ENCODE peak calls at places on chromosomes 3 and 15, in eight cellular contexts. One of them, this sample, is unnamed.

GRCh38 chr3:56862352-56863062 is 60.8 kb upstream of the ARHGEF3 start:
- DNase-seq in psoas muscle: no peak
- DNase-seq in cardiac muscle cell: no peak
- DNase-seq in sigmoid colon: no peak
- DNase-seq in K562: no peak
- DNase-seq in neuronal stem cell: no peak
- DNase-seq in uterus: no peak
- DNase-seq in A549: no peak
- DNase-seq in this sample: no peak

GRCh38 chr15:40927497-40928346 is 1.4 kb upstream of the DLL4 start:
- DNase-seq in psoas muscle: no peak
- DNase-seq in cardiac muscle cell: no peak
- DNase-seq in sigmoid colon: no peak
- DNase-seq in K562: peak; percentile 64
- DNase-seq in neuronal stem cell: no peak
- DNase-seq in uterus: no peak
- DNase-seq in A549: no peak
- DNase-seq in this sample: no peak

GRCh38 chr15:81001180-81002003 is 669 bp downstream of the TLNRD1 start:
- DNase-seq in psoas muscle: peak; percentile 75
- DNase-seq in cardiac muscle cell: peak; percentile 66
- DNase-seq in sigmoid colon: peak; percentile 79
- DNase-seq in K562: peak; percentile 73
- DNase-seq in neuronal stem cell: peak; percentile 31
- DNase-seq in uterus: peak; percentile 47
- DNase-seq in A549: peak; percentile 60
- DNase-seq in this sample: peak; percentile 78

GRCh38 chr15:81196576-81197254 is at the start of gene IL16:
- DNase-seq in psoas muscle: no peak
- DNase-seq in cardiac muscle cell: no peak
- DNase-seq in sigmoid colon: no peak
- DNase-seq in K562: no peak
- DNase-seq in neuronal stem cell: no peak
- DNase-seq in uterus: no peak
- DNase-seq in A549: no peak
- DNase-seq in this sample: no peak

GRCh38 chr3:31077021-31077601 is 182.7 kb upstream of the GADL1 start:
- DNase-seq in psoas muscle: no peak
- DNase-seq in cardiac muscle cell: no peak
- DNase-seq in sigmoid colon: no peak
- DNase-seq in K562: peak; percentile 59
- DNase-seq in neuronal stem cell: no peak
- DNase-seq in uterus: peak; percentile 18
- DNase-seq in A549: peak; percentile 41
- DNase-seq in this sample: no peak

GRCh38 chr15:57017024-57017423 is 98.6 kb downstream of the TCF12 start:
- DNase-seq in psoas muscle: no peak
- DNase-seq in cardiac muscle cell: peak; percentile 10
- DNase-seq in sigmoid colon: no peak
- DNase-seq in K562: peak; percentile 16
- DNase-seq in neuronal stem cell: no peak
- DNase-seq in uterus: no peak
- DNase-seq in A549: peak; percentile 35
- DNase-seq in this sample: peak; percentile 66

GRCh38 chr15:60000113-60000823 is 3.8 kb upstream of the FOXB1 start:
- DNase-seq in psoas muscle: no peak
- DNase-seq in cardiac muscle cell: no peak
- DNase-seq in sigmoid colon: no peak
- DNase-seq in K562: no peak
- DNase-seq in neuronal stem cell: peak; percentile 52
- DNase-seq in uterus: no peak
- DNase-seq in A549: no peak
- DNase-seq in this sample: no peak

GRCh38 chr3:106945435-106945834 is 431.8 kb upstream of the CCDC54 start:
- DNase-seq in psoas muscle: no peak
- DNase-seq in cardiac muscle cell: no peak
- DNase-seq in sigmoid colon: no peak
- DNase-seq in K562: no peak
- DNase-seq in neuronal stem cell: no peak
- DNase-seq in uterus: no peak
- DNase-seq in A549: no peak
- DNase-seq in this sample: no peak

GRCh38 chr3:8343058-8343457 is 158.6 kb upstream of the LMCD1 start:
- DNase-seq in psoas muscle: no peak
- DNase-seq in cardiac muscle cell: no peak
- DNase-seq in sigmoid colon: no peak
- DNase-seq in K562: no peak
- DNase-seq in neuronal stem cell: no peak
- DNase-seq in uterus: no peak
- DNase-seq in A549: no peak
- DNase-seq in this sample: no peak

GRCh38 chr3:195777975-195778374 is 33.8 kb downstream of the MUC4 start:
- DNase-seq in psoas muscle: no peak
- DNase-seq in cardiac muscle cell: no peak
- DNase-seq in sigmoid colon: peak; percentile 42
- DNase-seq in K562: no peak
- DNase-seq in neuronal stem cell: no peak
- DNase-seq in uterus: no peak
- DNase-seq in A549: no peak
- DNase-seq in this sample: no peak

GRCh38 chr15:28068930-28069329 is 30.2 kb downstream of the OCA2 start:
- DNase-seq in psoas muscle: no peak
- DNase-seq in cardiac muscle cell: no peak
- DNase-seq in sigmoid colon: no peak
- DNase-seq in K562: no peak
- DNase-seq in neuronal stem cell: no peak
- DNase-seq in uterus: no peak
- DNase-seq in A549: no peak
- DNase-seq in this sample: no peak

GRCh38 chr3:170331143-170331542 is 26.4 kb upstream of the SKIL start:
- DNase-seq in psoas muscle: no peak
- DNase-seq in cardiac muscle cell: no peak
- DNase-seq in sigmoid colon: no peak
- DNase-seq in K562: peak; percentile 36
- DNase-seq in neuronal stem cell: no peak
- DNase-seq in uterus: no peak
- DNase-seq in A549: peak; percentile 59
- DNase-seq in this sample: no peak

GRCh38 chr3:84547971-84548970 is 410.5 kb upstream of the CADM2 start:
- DNase-seq in psoas muscle: peak; percentile 48
- DNase-seq in cardiac muscle cell: peak; percentile 67
- DNase-seq in sigmoid colon: peak; percentile 52
- DNase-seq in K562: peak; percentile 3
- DNase-seq in neuronal stem cell: peak; percentile 31
- DNase-seq in uterus: no peak
- DNase-seq in A549: peak; percentile 52
- DNase-seq in this sample: peak; percentile 50

GRCh38 chr3:175591375-175591774 is 732.2 kb downstream of the NAALADL2 start:
- DNase-seq in psoas muscle: no peak
- DNase-seq in cardiac muscle cell: no peak
- DNase-seq in sigmoid colon: no peak
- DNase-seq in K562: no peak
- DNase-seq in neuronal stem cell: no peak
- DNase-seq in uterus: no peak
- DNase-seq in A549: no peak
- DNase-seq in this sample: no peak

GRCh38 chr3:89326997-89327396 is 219.6 kb downstream of the EPHA3 start:
- DNase-seq in psoas muscle: no peak
- DNase-seq in cardiac muscle cell: no peak
- DNase-seq in sigmoid colon: no peak
- DNase-seq in K562: no peak
- DNase-seq in neuronal stem cell: no peak
- DNase-seq in uterus: no peak
- DNase-seq in A549: no peak
- DNase-seq in this sample: no peak

GRCh38 chr3:58630710-58631092 is 35.9 kb downstream of the FAM3D start:
- DNase-seq in psoas muscle: no peak
- DNase-seq in cardiac muscle cell: no peak
- DNase-seq in sigmoid colon: no peak
- DNase-seq in K562: no peak
- DNase-seq in neuronal stem cell: no peak
- DNase-seq in uterus: no peak
- DNase-seq in A549: no peak
- DNase-seq in this sample: no peak

GRCh38 chr3:139839034-139839433 is 96.0 kb upstream of the CLSTN2 start:
- DNase-seq in psoas muscle: no peak
- DNase-seq in cardiac muscle cell: no peak
- DNase-seq in sigmoid colon: no peak
- DNase-seq in K562: no peak
- DNase-seq in neuronal stem cell: no peak
- DNase-seq in uterus: no peak
- DNase-seq in A549: no peak
- DNase-seq in this sample: no peak

GRCh38 chr3:41726891-41727290 is 235.0 kb downstream of the ULK4 start:
- DNase-seq in psoas muscle: no peak
- DNase-seq in cardiac muscle cell: no peak
- DNase-seq in sigmoid colon: no peak
- DNase-seq in K562: no peak
- DNase-seq in neuronal stem cell: no peak
- DNase-seq in uterus: no peak
- DNase-seq in A549: no peak
- DNase-seq in this sample: no peak

GRCh38 chr3:148955544-148956346 is 35.6 kb upstream of the GYG1 start:
- DNase-seq in psoas muscle: peak; percentile 56
- DNase-seq in cardiac muscle cell: peak; percentile 81
- DNase-seq in sigmoid colon: peak; percentile 90
- DNase-seq in K562: peak; percentile 59
- DNase-seq in neuronal stem cell: peak; percentile 43
- DNase-seq in uterus: peak; percentile 88
- DNase-seq in A549: peak; percentile 72
- DNase-seq in this sample: peak; percentile 54

GRCh38 chr3:70358978-70359580 is 46.6 kb upstream of the MDFIC2 start:
- DNase-seq in psoas muscle: no peak
- DNase-seq in cardiac muscle cell: peak; percentile 14
- DNase-seq in sigmoid colon: no peak
- DNase-seq in K562: peak; percentile 10
- DNase-seq in neuronal stem cell: peak; percentile 11
- DNase-seq in uterus: no peak
- DNase-seq in A549: peak; percentile 54
- DNase-seq in this sample: peak; percentile 48

GRCh38 chr3:172057059-172057458 is 17.7 kb downstream of the FNDC3B start:
- DNase-seq in psoas muscle: no peak
- DNase-seq in cardiac muscle cell: no peak
- DNase-seq in sigmoid colon: no peak
- DNase-seq in K562: no peak
- DNase-seq in neuronal stem cell: no peak
- DNase-seq in uterus: no peak
- DNase-seq in A549: no peak
- DNase-seq in this sample: no peak

GRCh38 chr3:55165704-55166103 is 237.8 kb upstream of the LRTM1 start:
- DNase-seq in psoas muscle: no peak
- DNase-seq in cardiac muscle cell: no peak
- DNase-seq in sigmoid colon: no peak
- DNase-seq in K562: no peak
- DNase-seq in neuronal stem cell: no peak
- DNase-seq in uterus: no peak
- DNase-seq in A549: no peak
- DNase-seq in this sample: no peak
- H3K4me1 ChIP-seq in psoas muscle: no peaks in the 10 kb centered on the region
- H3K4me1 ChIP-seq in cardiac muscle cell: no peaks in the 10 kb centered on the region
- H3K4me1 ChIP-seq in sigmoid colon: no peaks in the 10 kb centered on the region
- H3K4me1 ChIP-seq in K562: no peaks in the 10 kb centered on the region
- H3K4me1 ChIP-seq in neuronal stem cell: peaks cover 2% of the 10 kb centered on the region
- H3K4me1 ChIP-seq in uterus: peaks cover 3% of the 10 kb centered on the region
- H3K4me1 ChIP-seq in A549: no peaks in the 10 kb centered on the region
- H3K4me1 ChIP-seq in this sample: no peaks in the 10 kb centered on the region

DNA sequence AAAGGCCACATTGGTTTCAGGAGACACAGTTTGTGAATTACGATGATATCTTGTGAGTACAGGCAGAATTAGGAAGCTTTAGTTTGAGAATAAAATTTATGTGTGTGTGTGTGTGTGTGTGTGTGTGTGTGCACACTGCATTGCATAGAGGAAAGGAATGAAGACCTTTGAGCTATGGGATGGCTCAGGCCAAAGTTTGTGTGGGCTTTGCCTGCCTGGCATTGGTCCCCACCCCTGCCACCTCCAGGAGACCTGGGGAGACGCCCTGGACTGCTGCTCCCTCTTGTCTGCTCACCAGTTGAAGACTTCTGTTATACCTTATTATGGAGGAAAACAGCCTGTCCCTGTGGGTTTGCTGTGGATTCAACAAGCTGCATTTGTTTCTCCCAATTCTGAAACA is 37.2 kb downstream of the TIGIT start:
- DNase-seq in psoas muscle: no peak
- DNase-seq in cardiac muscle cell: no peak
- DNase-seq in sigmoid colon: no peak
- DNase-seq in K562: no peak
- DNase-seq in neuronal stem cell: no peak
- DNase-seq in uterus: no peak
- DNase-seq in A549: no peak
- DNase-seq in this sample: no peak
- H3K4me1 ChIP-seq in psoas muscle: no peaks in the 10 kb centered on the region
- H3K4me1 ChIP-seq in cardiac muscle cell: no peaks in the 10 kb centered on the region
- H3K4me1 ChIP-seq in sigmoid colon: no peaks in the 10 kb centered on the region
- H3K4me1 ChIP-seq in K562: no peaks in the 10 kb centered on the region
- H3K4me1 ChIP-seq in neuronal stem cell: peaks cover 5% of the 10 kb centered on the region
- H3K4me1 ChIP-seq in uterus: no peaks in the 10 kb centered on the region
- H3K4me1 ChIP-seq in A549: no peaks in the 10 kb centered on the region
- H3K4me1 ChIP-seq in this sample: peaks cover 27% of the 10 kb centered on the region

GRCh38 chr3:47265008-47265407 is 17.6 kb downstream of the KIF9 start:
- DNase-seq in psoas muscle: no peak
- DNase-seq in cardiac muscle cell: no peak
- DNase-seq in sigmoid colon: no peak
- DNase-seq in K562: no peak
- DNase-seq in neuronal stem cell: no peak
- DNase-seq in uterus: no peak
- DNase-seq in A549: no peak
- DNase-seq in this sample: no peak
- H3K4me1 ChIP-seq in psoas muscle: peaks cover 14% of the 10 kb centered on the region
- H3K4me1 ChIP-seq in cardiac muscle cell: no peaks in the 10 kb centered on the region
- H3K4me1 ChIP-seq in sigmoid colon: no peaks in the 10 kb centered on the region
- H3K4me1 ChIP-seq in K562: peaks cover 13% of the 10 kb centered on the region
- H3K4me1 ChIP-seq in neuronal stem cell: no peaks in the 10 kb centered on the region
- H3K4me1 ChIP-seq in uterus: no peaks in the 10 kb centered on the region
- H3K4me1 ChIP-seq in A549: peaks cover 9% of the 10 kb centered on the region
- H3K4me1 ChIP-seq in this sample: peaks cover 22% of the 10 kb centered on the region

GRCh38 chr3:11610700-11611099 is 33.0 kb downstream of the VGLL4 start:
- DNase-seq in psoas muscle: no peak
- DNase-seq in cardiac muscle cell: no peak
- DNase-seq in sigmoid colon: no peak
- DNase-seq in K562: no peak
- DNase-seq in neuronal stem cell: no peak
- DNase-seq in uterus: no peak
- DNase-seq in A549: no peak
- DNase-seq in this sample: no peak
- H3K4me1 ChIP-seq in psoas muscle: peaks cover 94% of the 10 kb centered on the region
- H3K4me1 ChIP-seq in cardiac muscle cell: peaks cover 67% of the 10 kb centered on the region
- H3K4me1 ChIP-seq in sigmoid colon: no peaks in the 10 kb centered on the region
- H3K4me1 ChIP-seq in K562: peaks cover under 1% of the 10 kb centered on the region
- H3K4me1 ChIP-seq in neuronal stem cell: peaks cover 17% of the 10 kb centered on the region
- H3K4me1 ChIP-seq in uterus: peaks cover 36% of the 10 kb centered on the region
- H3K4me1 ChIP-seq in A549: no peaks in the 10 kb centered on the region
- H3K4me1 ChIP-seq in this sample: peaks cover 21% of the 10 kb centered on the region

This sample was measured in HAP-1.